ENCODE peak calls at places on chromosomes 4 and X, in five cellular contexts. A is T-helper 1 cell; S is astrocyte; T is stimulated activated CD8-positive, alpha-beta memory T cell treated with anti-CD3 and anti-CD28 coated beads, Interleukin-4, amount 100 ng/mL, for 1 hour; X is G401. V is an unnamed sample.

GRCh38 chr4:157052429-157053040 is 23.4 kb upstream of the GLRB start:
- DNase-seq in A (no peak), X (no peak), T (no peak), S (no peak), V (no peak)

GRCh38 chr4:5824635-5825034 is 68.3 kb downstream of the CRMP1 start:
- DNase-seq in X (peak), A (no peak), S (no peak), T (no peak), V (no peak)

GRCh38 chr4:3179126-3179706 is 69.7 kb upstream of the MSANTD1 start:
- DNase-seq in T (no peak), S (no peak), A (no peak), X (no peak), V (no peak)

GRCh38 chr4:15893967-15894366 is 44.6 kb downstream of the FGFBP1 start:
- DNase-seq in A (no peak), S (peak), T (no peak), X (no peak), V (no peak)

GRCh38 chrX:8305336-8305735 is 134.3 kb upstream of the VCX2 start:
- DNase-seq in A (no peak), S (peak), X (no peak), T (no peak), V (no peak)

GRCh38 chrX:99914676-99915075 is 495.4 kb downstream of the PCDH19 start:
- DNase-seq in T (no peak), S (no peak), A (no peak), X (no peak), V (no peak)

GRCh38 chr4:153931804-153932203 is 142.9 kb upstream of the SFRP2 start:
- DNase-seq in X (no peak), A (no peak), S (no peak), T (no peak), V (no peak)

GRCh38 chr4:168981942-168982341 is 28.1 kb downstream of the CBR4 start:
- DNase-seq in X (no peak), A (no peak), T (no peak), S (no peak), V (no peak)

GRCh38 chr4:175758595-175758994 is 53.5 kb downstream of the GPM6A start:
- DNase-seq in X (peak), S (no peak), A (no peak), T (no peak), V (no peak)

GRCh38 chr4:147360301-147360700 is 120.6 kb upstream of the EDNRA start:
- DNase-seq in S (peak), X (no peak), A (no peak), T (no peak), V (no peak)

GRCh38 chr4:102663073-102663472 is 97.7 kb downstream of the MANBA start:
- DNase-seq in A (no peak), T (no peak), S (peak), X (no peak), V (no peak)

GRCh38 chrX:70129811-70130210 is 3.4 kb upstream of the IGBP1 start:
- DNase-seq in X (no peak), T (no peak), A (no peak), S (no peak), V (no peak)

GRCh38 chrX:87517571-87518141 is at the start of gene KLHL4:
- DNase-seq in A (no peak), X (no peak), T (no peak), S (peak), V (no peak)

GRCh38 chr4:183098080-183098722 is 856 bp upstream of the WWC2 start:
- DNase-seq in X (no peak), T (no peak), S (no peak), A (peak), V (peak)

GRCh38 chrX:73916931-73917657 is 354.1 kb downstream of the CHIC1 start:
- DNase-seq in S (peak), T (no peak), X (no peak), A (no peak), V (no peak)

GRCh38 chr4:7472443-7473013 is 37.8 kb upstream of the PSAPL1 start:
- DNase-seq in T (no peak), S (no peak), A (no peak), X (no peak), V (no peak)

GRCh38 chrX:2692221-2693122 is 1.4 kb downstream of the CD99 start:
- DNase-seq in T (no peak), S (peak), X (no peak), A (no peak), V (peak)

GRCh38 chrX:80335062-80335830 is 85.0 kb upstream of the TENT5D start:
- DNase-seq in X (no peak), A (no peak), S (no peak), T (no peak), V (peak)

GRCh38 chr4:139609647-139610046 is 53.6 kb upstream of the SETD7 start:
- DNase-seq in A (no peak), X (no peak), T (no peak), S (peak), V (no peak)

GRCh38 chr4:56512166-56512565 is 6.6 kb downstream of the ARL9 start:
- DNase-seq in S (no peak), X (no peak), T (no peak), A (no peak), V (no peak)

GRCh38 chr4:106584590-106584989 is 216.0 kb upstream of the GIMD1 start:
- DNase-seq in A (no peak), S (peak), T (no peak), X (no peak), V (no peak)

GRCh38 chr4:77579406-77580076 is 26.1 kb upstream of the CXCL13 start:
- DNase-seq in T (no peak), S (peak), X (no peak), A (no peak), V (no peak)